ENCODE peak calls at places on chromosomes 3 and 15, in six cellular contexts. A is BJ, N is endothelial cell, C is A549, Q is sigmoid colon, Z is OCI-LY7. W is an unnamed sample.

GRCh38 chr3:17412950-17413530 is 329.4 kb downstream of the TBC1D5 start:
- DNase-seq in A (no peak), N (peak; percentile 25), C (peak; percentile 74), Q (no peak), Z (peak; percentile 79), W (peak; percentile 5)

GRCh38 chr15:25239471-25240345 is 199.1 kb downstream of the UBE3A start:
- DNase-seq in A (no peak), N (no peak), C (no peak), Q (peak; percentile 43), Z (no peak), W (no peak)

GRCh38 chr3:129119365-129120100 is 2.1 kb downstream of the RAB43 start:
- DNase-seq in A (no peak), N (no peak), C (no peak), Q (no peak), Z (no peak), W (peak; percentile 55)

GRCh38 chr3:17315905-17316304 is 426.5 kb downstream of the TBC1D5 start:
- DNase-seq in A (no peak), N (no peak), C (no peak), Q (no peak), Z (no peak), W (no peak)

GRCh38 chr15:50891159-50891558 is 17.3 kb upstream of the AP4E1 start:
- DNase-seq in A (no peak), N (no peak), C (no peak), Q (no peak), Z (no peak), W (no peak)

GRCh38 chr15:96670389-96670788 is 339.9 kb downstream of the NR2F2 start:
- DNase-seq in A (no peak), N (no peak), C (no peak), Q (no peak), Z (no peak), W (no peak)

GRCh38 chr3:171436380-171436779 is 23.8 kb downstream of the TNIK start:
- DNase-seq in A (no peak), N (no peak), C (no peak), Q (no peak), Z (no peak), W (no peak)

GRCh38 chr3:16264174-16264707 is 502 bp downstream of the DPH3 start:
- DNase-seq in A (no peak), N (no peak), C (no peak), Q (no peak), Z (no peak), W (no peak)

GRCh38 chr3:182682263-182683229 is 110.8 kb upstream of the ATP11B start:
- DNase-seq in A (no peak), N (peak; percentile 80), C (peak; percentile 22), Q (no peak), Z (peak; percentile 76), W (peak; percentile 79)

GRCh38 chr15:90358124-90359033 is 6.3 kb downstream of the ZNF774 start:
- DNase-seq in A (no peak), N (no peak), C (peak; percentile 46), Q (no peak), Z (no peak), W (peak; percentile 37)

DNA sequence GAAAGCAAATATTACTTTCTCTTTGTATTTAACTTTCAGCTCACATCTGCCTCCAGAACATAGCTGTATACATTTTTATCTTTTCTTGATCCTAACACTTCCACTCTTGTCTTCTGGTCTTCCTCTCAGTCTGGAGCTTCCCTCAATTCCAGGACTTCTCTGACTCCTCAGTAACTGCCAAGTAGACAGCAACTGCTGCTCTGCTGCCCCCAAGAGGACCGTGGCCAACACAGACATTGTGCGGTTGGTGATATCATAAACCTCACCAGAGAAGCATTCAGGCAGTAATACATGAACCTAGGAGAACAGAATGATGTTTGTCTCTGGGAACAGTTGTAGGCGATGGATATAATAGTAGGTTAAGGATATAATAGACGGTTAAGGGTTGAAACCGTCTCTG is 45.2 kb upstream of the FGF12 start:
- DNase-seq in A (no peak), N (peak; percentile 54), C (peak; percentile 12), Q (no peak), Z (no peak), W (peak; percentile 6)
- TF ChIP-seq CTCF in A (peak; percentile 41), N (no peak), C (peak; percentile 9), Q (no peak), Z (peak; percentile 62), W (no peak)

GRCh38 chr3:79846148-79846933 is 78.5 kb upstream of the ROBO1 start:
- DNase-seq in A (no peak), N (peak; percentile 23), C (peak; percentile 17), Q (no peak), Z (peak; percentile 4), W (peak; percentile 11)
- TF ChIP-seq CTCF in A (peak; percentile 3), N (peak; percentile 88), C (no peak), Q (no peak), Z (peak; percentile 79), W (peak; percentile 43)

GRCh38 chr15:42371125-42371524 is 11.8 kb downstream of the CAPN3 start:
- DNase-seq in A (no peak), N (no peak), C (peak; percentile 16), Q (no peak), Z (peak; percentile 34), W (peak; percentile 9)
- TF ChIP-seq CTCF in A (peak; percentile 14), N (no peak), C (no peak), Q (no peak), Z (peak; percentile 62), W (no peak)

GRCh38 chr15:49225572-49226281 is 55.7 kb downstream of the GALK2 start:
- DNase-seq in A (no peak), N (peak; percentile 63), C (peak; percentile 33), Q (no peak), Z (no peak), W (no peak)
- TF ChIP-seq CTCF in A (peak; percentile 9), N (peak; percentile 27), C (peak; percentile 10), Q (no peak), Z (peak; percentile 28), W (no peak)

GRCh38 chr3:134453631-134454030 is 32.2 kb downstream of the ANAPC13 start:
- DNase-seq in A (no peak), N (no peak), C (peak; percentile 5), Q (no peak), Z (no peak), W (no peak)
- TF ChIP-seq CTCF in A (no peak), N (no peak), C (no peak), Q (no peak), Z (peak; percentile 70), W (no peak)

GRCh38 chr3:119778176-119778575 is 3.7 kb upstream of the NR1I2 start:
- DNase-seq in A (no peak), N (no peak), C (no peak), Q (no peak), Z (no peak), W (no peak)
- TF ChIP-seq CTCF in A (no peak), N (no peak), C (no peak), Q (no peak), Z (no peak), W (no peak)

DNA sequence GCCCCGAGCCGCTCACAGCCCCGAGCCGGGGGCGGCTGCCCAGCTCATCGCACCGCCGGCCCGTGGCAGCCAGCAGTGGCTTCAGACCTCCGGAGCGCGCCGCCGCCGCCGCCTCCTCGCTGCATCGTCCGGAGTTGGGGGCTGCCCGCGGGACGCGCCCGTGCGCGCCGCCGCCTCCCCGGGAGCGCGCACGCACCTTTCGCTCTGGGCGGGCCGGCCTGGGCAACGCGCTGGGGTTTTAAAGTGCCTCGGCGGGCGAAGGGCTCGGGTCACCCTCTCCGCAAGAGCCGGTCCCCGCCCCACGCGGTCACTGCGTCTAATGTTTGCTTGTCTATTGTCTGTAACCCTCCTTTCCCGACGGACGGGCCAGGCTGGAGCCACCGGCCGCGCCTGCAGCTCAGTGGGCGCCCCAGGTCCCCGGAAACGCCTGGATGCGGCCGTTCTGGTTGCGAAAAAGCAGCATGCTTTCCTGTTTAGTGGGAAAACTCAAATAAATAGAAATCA is at the start of gene RYK:
- DNase-seq in A (no peak), N (peak; percentile 82), C (peak; percentile 77), Q (peak; percentile 84), Z (peak; percentile 86), W (peak; percentile 77)
- TF ChIP-seq CTCF in A (no peak), N (no peak), C (no peak), Q (no peak), Z (no peak), W (no peak)

GRCh38 chr15:57284535-57284934 is 91.8 kb upstream of the CGNL1 start:
- DNase-seq in A (no peak), N (no peak), C (no peak), Q (no peak), Z (peak; percentile 59), W (no peak)
- TF ChIP-seq CTCF in A (no peak), N (no peak), C (no peak), Q (no peak), Z (no peak), W (no peak)

GRCh38 chr3:157130138-157130880 is 29.6 kb downstream of the CCNL1 start:
- DNase-seq in A (no peak), N (peak; percentile 79), C (peak; percentile 85), Q (peak; percentile 77), Z (peak; percentile 46), W (peak; percentile 90)
- TF ChIP-seq CTCF in A (peak; percentile 60), N (peak; percentile 86), C (peak; percentile 83), Q (peak; percentile 72), Z (peak; percentile 87), W (peak; percentile 77)

W was measured in activated CD8-positive, alpha-beta T cell treated with anti-CD3 and anti-CD28 coated beads for 36 hours.